ENCODE peak calls at places on chromosome 2, in five cellular contexts. M is heart left ventricle; V is dorsolateral prefrontal cortex; W is psoas muscle; P is CD8-positive, alpha-beta T cell. F is an unnamed sample. For H3K27me3, the result is how much of the 10 kb centered on the place peaks cover.

GRCh38 chr2:36482576-36483214 is 115.3 kb downstream of the FEZ2 start:
- DNase-seq in V (no peak), W (no peak), P (no peak), M (no peak), F (no peak)

GRCh38 chr2:7012141-7012809 is 95.1 kb downstream of the RNF144A start:
- DNase-seq in M (peak), V (peak), P (no peak), W (no peak), F (no peak)

GRCh38 chr2:12397861-12398260 is 318.9 kb upstream of the TRIB2 start:
- DNase-seq in V (no peak), W (peak), P (no peak), M (peak), F (no peak)

GRCh38 chr2:130882111-130882510 is 45.4 kb downstream of the ARHGEF4 start:
- DNase-seq in M (no peak), P (no peak), W (no peak), V (no peak), F (no peak)

GRCh38 chr2:22055784-22056620 is 932.2 kb downstream of the TDRD15 start:
- DNase-seq in V (no peak), M (no peak), W (no peak), P (no peak), F (no peak)

GRCh38 chr2:241655516-241656189 is 18.2 kb downstream of the ATG4B start:
- DNase-seq in V (no peak), P (no peak), W (no peak), M (no peak), F (no peak)

GRCh38 chr2:32882911-32883810 is 63.6 kb upstream of the LTBP1 start:
- DNase-seq in V (no peak), P (no peak), M (no peak), W (no peak), F (no peak)

GRCh38 chr2:238945433-238946150 is 97.7 kb downstream of the TWIST2 start:
- DNase-seq in M (peak), V (no peak), W (peak), P (no peak), F (peak)

GRCh38 chr2:111652681-111653080 is 231.3 kb downstream of the ANAPC1 start:
- DNase-seq in W (no peak), P (no peak), M (no peak), V (no peak), F (no peak)

GRCh38 chr2:240211598-240212424 is 71.4 kb upstream of the OTOS start:
- DNase-seq in V (no peak), W (no peak), P (no peak), M (no peak), F (no peak)

GRCh38 chr2:185215497-185215896 is 523.1 kb upstream of the FSIP2 start:
- DNase-seq in V (no peak), P (no peak), M (no peak), W (no peak), F (no peak)

GRCh38 chr2:201837824-201838340 is 31.5 kb downstream of the CDK15 start:
- DNase-seq in V (no peak), P (no peak), W (no peak), M (no peak), F (no peak)

GRCh38 chr2:144801766-144802165 is 281.8 kb upstream of the ZEB2 start:
- DNase-seq in M (no peak), P (no peak), W (no peak), V (no peak), F (no peak)

DNA sequence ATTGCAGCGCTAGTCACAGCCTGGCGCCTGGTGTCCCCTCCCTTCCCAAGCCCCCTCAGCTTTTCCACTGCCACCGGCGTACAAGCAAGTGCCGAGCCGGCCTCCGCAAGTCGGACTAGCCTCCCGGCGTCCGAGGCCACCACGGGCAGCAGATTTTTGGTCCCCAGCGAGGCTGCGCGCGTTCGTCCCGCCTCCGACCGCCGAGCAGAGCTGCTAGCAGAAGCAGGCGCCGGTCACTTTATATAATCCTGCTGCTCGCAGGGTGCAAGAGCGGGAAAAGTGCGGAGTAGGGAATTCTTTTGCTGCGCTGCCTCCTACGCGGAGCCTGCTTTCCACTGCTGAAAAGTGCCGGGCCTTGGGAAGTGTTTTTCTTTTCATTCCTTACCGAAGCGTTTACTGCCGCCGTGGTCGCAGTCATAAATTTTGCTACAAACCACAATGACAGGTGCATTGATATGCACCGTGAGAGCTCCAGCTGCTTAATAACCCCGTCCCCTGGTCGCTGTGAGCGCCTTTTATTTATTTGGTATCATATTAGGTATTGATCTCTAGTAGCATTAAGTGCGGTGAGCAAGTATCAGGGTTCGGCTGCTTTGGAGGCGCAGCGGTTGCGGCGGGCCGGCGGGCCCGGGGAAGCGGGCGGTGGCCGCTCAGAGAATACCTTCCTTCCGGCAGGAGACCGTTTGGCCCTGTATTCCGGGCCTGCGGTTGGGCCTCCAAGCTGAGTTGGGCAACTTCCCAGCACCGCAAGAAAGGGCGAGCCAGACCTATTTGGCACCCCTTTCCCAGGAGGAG is 7.9 kb downstream of the HOXD3 start:
- DNase-seq in M (no peak), P (no peak), W (no peak), V (no peak), F (no peak)
- H3K27me3 ChIP-seq in M (half or more), P (half or more), W (under half), V (half or more), F (half or more)

GRCh38 chr2:177964892-177965291 is 107.7 kb downstream of the PDE11A start:
- DNase-seq in M (no peak), P (no peak), W (no peak), V (no peak), F (no peak)
- H3K4me3 ChIP-seq in M (no peak), P (no peak), W (no peak), V (no peak), F (no peak)

GRCh38 chr2:127650785-127651380 is 4.9 kb downstream of the GPR17 start:
- DNase-seq in M (no peak), P (no peak), W (peak), V (no peak), F (no peak)
- H3K27ac ChIP-seq in M (peak), P (no peak), W (no peak), V (peak), F (peak)

GRCh38 chr2:231922945-231923344 is 3.3 kb downstream of the NPPC start:
- DNase-seq in W (no peak), M (no peak), V (peak), P (no peak), F (peak)
- H3K27me3 ChIP-seq in W (under half), M (under half), V (under half), P (under half), F (under half)

GRCh38 chr2:143344780-143345179 is 215.6 kb downstream of the ARHGAP15 start:
- DNase-seq in M (no peak), P (no peak), W (no peak), V (no peak), F (no peak)

GRCh38 chr2:143345887-143346612 is 216.8 kb downstream of the ARHGAP15 start:
- DNase-seq in V (no peak), M (no peak), W (no peak), P (no peak), F (no peak)

GRCh38 chr2:143347303-143347702 is 218.1 kb downstream of the ARHGAP15 start:
- DNase-seq in P (no peak), V (no peak), W (no peak), M (no peak), F (no peak)

GRCh38 chr2:143347901-143348300 is 218.7 kb downstream of the ARHGAP15 start:
- DNase-seq in P (no peak), M (no peak), W (no peak), V (no peak), F (no peak)
- H3K4me3 ChIP-seq in P (no peak), M (no peak), W (no peak), V (no peak), F (no peak)

GRCh38 chr2:218395090-218395444 is 4.6 kb upstream of the CTDSP1 start:
- DNase-seq in V (no peak), P (no peak), W (no peak), M (no peak), F (no peak)
- H3K27ac ChIP-seq in V (no peak), P (no peak), W (no peak), M (no peak), F (no peak)

GRCh38 chr2:104873689-104874054 is 19.8 kb downstream of the POU3F3 start:
- DNase-seq in W (no peak), V (no peak), M (no peak), P (no peak), F (no peak)
- H3K27me3 ChIP-seq in W (under half), V (under half), M (under half), P (under half), F (half or more)

GRCh38 chr2:20585351-20585709 is 65.6 kb downstream of the HS1BP3 start:
- DNase-seq in W (no peak), V (no peak), P (no peak), M (no peak), F (no peak)

GRCh38 chr2:20582600-20583221 is 68.2 kb downstream of the HS1BP3 start:
- DNase-seq in M (no peak), V (peak), P (no peak), W (no peak), F (peak)

GRCh38 chr2:20583425-20583881 is 67.4 kb downstream of the HS1BP3 start:
- DNase-seq in M (no peak), P (no peak), W (no peak), V (peak), F (no peak)

GRCh38 chr2:20584637-20585321 is 66.1 kb downstream of the HS1BP3 start:
- DNase-seq in V (peak), W (peak), P (no peak), M (no peak), F (peak)

DNA sequence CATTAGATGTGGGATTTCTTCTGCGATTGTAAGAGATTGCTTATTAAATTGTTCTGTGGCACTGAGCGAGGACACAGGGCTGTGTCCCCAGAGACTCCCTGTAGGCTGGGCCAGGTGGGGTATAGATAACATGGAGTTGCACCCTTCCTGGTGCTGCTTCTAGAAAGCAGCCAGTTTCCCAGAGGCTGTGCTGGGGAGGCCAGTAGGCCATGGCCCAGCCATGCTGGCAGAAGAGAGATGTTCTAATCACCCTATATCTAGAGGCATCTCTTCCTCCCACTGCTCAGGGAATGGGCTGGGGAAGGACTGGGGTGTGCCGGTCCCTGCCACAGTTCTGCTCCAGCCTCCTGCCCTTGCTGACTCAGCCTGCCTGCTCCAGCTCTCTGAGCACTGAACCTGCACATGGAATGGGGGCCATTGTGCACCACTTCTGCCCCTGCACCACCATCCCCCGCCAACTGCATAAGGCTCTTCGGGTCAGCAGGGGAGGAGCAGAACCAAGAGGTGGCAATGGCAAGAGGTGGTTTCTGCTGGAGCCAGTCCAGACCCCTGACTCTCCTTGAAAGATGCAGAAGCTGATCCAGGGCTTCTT is 66.8 kb downstream of the HS1BP3 start:
- DNase-seq in M (no peak), W (no peak), V (peak), P (no peak), F (no peak)
- H3K4me3 ChIP-seq in M (no peak), W (no peak), V (no peak), P (no peak), F (no peak)

GRCh38 chr2:236289766-236290462 is 25.7 kb upstream of the ASB18 start:
- DNase-seq in V (no peak), W (no peak), P (no peak), M (no peak), F (no peak)
- H3K27ac ChIP-seq in V (no peak), W (no peak), P (no peak), M (no peak), F (no peak)

DNA sequence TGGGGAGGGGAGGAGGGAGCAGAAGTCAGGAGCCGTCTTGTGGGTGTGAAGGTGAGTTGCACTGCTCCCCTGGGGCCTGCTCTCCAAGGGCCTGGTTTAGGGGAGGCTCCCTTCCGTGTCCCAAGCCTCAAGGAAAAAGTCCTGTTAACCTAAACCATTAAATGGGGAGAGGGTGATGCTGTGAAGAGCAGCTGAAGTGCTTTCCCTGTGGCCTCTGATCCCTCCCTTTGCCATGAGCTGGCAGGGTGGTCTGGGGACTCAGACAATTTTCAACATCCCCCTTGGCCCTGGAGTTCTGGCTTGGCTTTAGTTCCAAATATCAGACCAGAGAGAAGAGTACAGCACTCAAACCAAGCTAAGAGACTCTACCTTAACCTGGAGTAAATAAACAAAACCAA is 692 bp upstream of the POMC start:
- DNase-seq in V (no peak), M (no peak), W (no peak), P (no peak), F (no peak)
- H3K27me3 ChIP-seq in V (under half), M (under half), W (under half), P (under half), F (half or more)